ENCODE peak calls at places on chromosomes 13 and 19, in six cellular contexts. U, O, Y, N, T and Z are unnamed samples.

GRCh38 chr19:39906283-39906682 is 28.2 kb downstream of the FCGBP start:
- DNase-seq in U (no peak), T (no peak), Y (no peak), O (no peak), N (no peak), Z (no peak)

GRCh38 chr19:10634881-10635463 is 9.6 kb downstream of the SLC44A2 start:
- DNase-seq in T (no peak), U (no peak), Y (no peak), N (no peak), O (no peak), Z (no peak)

GRCh38 chr19:843180-843835 is 2.5 kb downstream of the PRTN3 start:
- DNase-seq in O (peak; percentile 62), N (no peak), Y (no peak), T (no peak), U (no peak), Z (no peak)

GRCh38 chr19:17411801-17412200 is 6.4 kb upstream of the BST2 start:
- DNase-seq in O (no peak), N (no peak), U (no peak), T (no peak), Y (no peak), Z (no peak)

GRCh38 chr19:13961826-13962737 is 9.8 kb downstream of the DCAF15 start:
- DNase-seq in U (no peak), Y (no peak), O (peak; percentile 62), T (no peak), N (no peak), Z (no peak)

GRCh38 chr19:498977-499623 is 2.8 kb downstream of the MADCAM1 start:
- DNase-seq in Y (no peak), N (no peak), U (no peak), T (no peak), O (no peak), Z (no peak)

GRCh38 chr13:59970847-59971246 is 192.9 kb downstream of the DIAPH3 start:
- DNase-seq in N (no peak), O (peak; percentile 22), Y (no peak), T (no peak), U (no peak), Z (no peak)

GRCh38 chr19:48565090-48565489 is 13.1 kb downstream of the SULT2B1 start:
- DNase-seq in Y (no peak), O (no peak), U (no peak), T (no peak), N (no peak), Z (no peak)

GRCh38 chr13:76976929-76977328 is 15.0 kb upstream of the CLN5 start:
- DNase-seq in N (no peak), U (no peak), T (no peak), Y (no peak), O (no peak), Z (no peak)

GRCh38 chr19:55369651-55370304 is 485 bp downstream of the IL11 start:
- DNase-seq in O (peak; percentile 82), T (no peak), N (no peak), U (no peak), Y (peak; percentile 55), Z (no peak)

GRCh38 chr19:48630289-48631036 is 6.7 kb downstream of the DBP start:
- DNase-seq in O (peak; percentile 72), Y (no peak), N (no peak), U (no peak), T (no peak), Z (peak; percentile 74)

GRCh38 chr13:37869756-37870488 is at the start of gene TRPC4:
- DNase-seq in Y (peak; percentile 40), U (no peak), N (no peak), T (no peak), O (peak; percentile 76), Z (no peak)

GRCh38 chr13:109840201-109840892 is 54.0 kb upstream of the IRS2 start:
- DNase-seq in N (no peak), O (no peak), U (no peak), T (no peak), Y (no peak), Z (peak; percentile 70)

GRCh38 chr19:16013851-16014840 is 62.1 kb upstream of the TPM4 start:
- DNase-seq in T (no peak), U (no peak), O (no peak), N (no peak), Y (no peak), Z (no peak)

GRCh38 chr13:27569405-27569804 is 50.9 kb downstream of the LNX2 start:
- DNase-seq in N (no peak), O (no peak), U (no peak), T (no peak), Y (no peak), Z (no peak)

GRCh38 chr19:15454371-15454800 is 4.6 kb upstream of the WIZ start:
- DNase-seq in T (no peak), Y (no peak), O (no peak), N (no peak), U (no peak), Z (no peak)

GRCh38 chr13:112574476-112575294 is 13.3 kb downstream of the TUBGCP3 start:
- DNase-seq in T (no peak), U (no peak), N (no peak), O (no peak), Y (no peak), Z (no peak)

GRCh38 chr13:31234729-31235128 is 35.0 kb downstream of the B3GLCT start:
- DNase-seq in N (no peak), U (no peak), O (no peak), T (no peak), Y (no peak), Z (no peak)

GRCh38 chr13:58985845-58986244 is 1177.9 kb downstream of the DIAPH3 start:
- DNase-seq in U (no peak), O (no peak), N (no peak), T (no peak), Y (no peak), Z (no peak)

GRCh38 chr19:21569497-21569870 is 64.1 kb downstream of the ZNF429 start:
- DNase-seq in T (peak; percentile 67), Y (no peak), N (no peak), U (no peak), O (no peak), Z (no peak)

GRCh38 chr13:32007494-32007893 is 24.1 kb upstream of the FRY start:
- DNase-seq in U (no peak), T (no peak), N (no peak), Y (no peak), O (no peak), Z (no peak)

GRCh38 chr13:32642316-32642715 is 56.1 kb downstream of the PDS5B start:
- DNase-seq in O (no peak), U (no peak), Y (no peak), T (no peak), N (no peak), Z (no peak)